ENCODE peak calls at places on chromosomes 1 and 21, in seven cellular contexts. B is body of pancreas, J is mesothelial cell of epicardium, C is AG10803, E is neural crest cell, Z is cardiac muscle cell, Q is GM13977. U is an unnamed sample.
A peak's percentile ranks its signal among the peaks of the same experiment; 100 is the strongest.

GRCh38 chr1:13543927-13544556 is 30.2 kb upstream of the LRRC38 start:
- DNase-seq in B (peak; percentile 34), J (no peak), C (peak; percentile 43), E (peak; percentile 47), Z (peak; percentile 14), Q (no peak), U (no peak)

GRCh38 chr1:6425671-6426070 is 1.1 kb downstream of the ESPN start:
- DNase-seq in B (no peak), J (no peak), C (no peak), E (no peak), Z (no peak), Q (no peak), U (no peak)

GRCh38 chr1:229334716-229335115 is 8.1 kb downstream of the CCSAP start:
- DNase-seq in B (no peak), J (no peak), C (no peak), E (no peak), Z (no peak), Q (no peak), U (no peak)

GRCh38 chr1:116943438-116943837 is 33.7 kb downstream of the PTGFRN start:
- DNase-seq in B (no peak), J (no peak), C (no peak), E (no peak), Z (no peak), Q (peak; percentile 48), U (peak; percentile 9)

GRCh38 chr1:12143631-12144155 is 23.1 kb upstream of the TNFRSF1B start:
- DNase-seq in B (peak; percentile 82), J (no peak), C (peak; percentile 99), E (no peak), Z (no peak), Q (no peak), U (peak; percentile 94)

GRCh38 chr1:57262472-57262871 is 161.4 kb downstream of the DAB1 start:
- DNase-seq in B (no peak), J (no peak), C (no peak), E (no peak), Z (no peak), Q (no peak), U (no peak)

GRCh38 chr1:227791425-227792090 is 23.9 kb upstream of the PRSS38 start:
- DNase-seq in B (no peak), J (no peak), C (no peak), E (no peak), Z (no peak), Q (no peak), U (no peak)

GRCh38 chr1:40303051-40303771 is 13.9 kb downstream of the COL9A2 start:
- DNase-seq in B (no peak), J (no peak), C (no peak), E (no peak), Z (no peak), Q (no peak), U (no peak)

GRCh38 chr1:6180215-6180577 is at the start of gene CHD5:
- DNase-seq in B (no peak), J (no peak), C (no peak), E (no peak), Z (no peak), Q (no peak), U (no peak)

GRCh38 chr1:44407430-44408180 is 2.5 kb downstream of the RNF220 start:
- DNase-seq in B (no peak), J (no peak), C (no peak), E (peak; percentile 31), Z (peak; percentile 34), Q (no peak), U (no peak)

GRCh38 chr1:90820727-90821126 is 103.6 kb upstream of the BARHL2 start:
- DNase-seq in B (no peak), J (no peak), C (no peak), E (no peak), Z (no peak), Q (no peak), U (no peak)

GRCh38 chr1:192573499-192573898 is 2.1 kb upstream of the RGS1 start:
- DNase-seq in B (no peak), J (no peak), C (peak; percentile 46), E (no peak), Z (no peak), Q (no peak), U (no peak)

GRCh38 chr1:30087465-30087864 is 635.9 kb downstream of the MATN1 start:
- DNase-seq in B (no peak), J (no peak), C (no peak), E (no peak), Z (peak; percentile 34), Q (no peak), U (no peak)

GRCh38 chr1:225651872-225652725 is 824 bp downstream of the ENAH start:
- DNase-seq in B (peak; percentile 62), J (no peak), C (no peak), E (no peak), Z (peak; percentile 66), Q (no peak), U (no peak)

GRCh38 chr1:78490861-78491310 is at the start of gene PTGFR:
- DNase-seq in B (peak; percentile 25), J (no peak), C (peak; percentile 52), E (peak; percentile 14), Z (peak; percentile 55), Q (no peak), U (peak; percentile 5)

GRCh38 chr21:33383056-33383888 is 19.9 kb upstream of the IFNGR2 start:
- DNase-seq in B (peak; percentile 78), J (no peak), C (peak; percentile 66), E (no peak), Z (peak; percentile 6), Q (peak; percentile 64), U (peak; percentile 91)

GRCh38 chr1:32205401-32206370 is at the start of gene IQCC:
- DNase-seq in B (peak; percentile 91), J (peak; percentile 84), C (peak; percentile 72), E (peak; percentile 73), Z (peak; percentile 94), Q (peak; percentile 91), U (peak; percentile 60)

GRCh38 chr1:160806784-160807183 is 10.8 kb downstream of the LY9 start:
- DNase-seq in B (no peak), J (no peak), C (no peak), E (no peak), Z (no peak), Q (no peak), U (no peak)

GRCh38 chr1:35886606-35887431 is 3.8 kb downstream of the AGO1 start:
- DNase-seq in B (no peak), J (no peak), C (no peak), E (no peak), Z (peak; percentile 38), Q (peak; percentile 41), U (no peak)

GRCh38 chr1:27403065-27403726 is 10.8 kb downstream of the GPR3 start:
- DNase-seq in B (peak; percentile 46), J (no peak), C (peak; percentile 72), E (no peak), Z (peak; percentile 30), Q (peak; percentile 74), U (no peak)

GRCh38 chr1:27400035-27400962 is 7.9 kb downstream of the GPR3 start:
- DNase-seq in B (no peak), J (no peak), C (no peak), E (no peak), Z (no peak), Q (no peak), U (no peak)

GRCh38 chr1:27403931-27404330 is 11.5 kb downstream of the GPR3 start:
- DNase-seq in B (no peak), J (no peak), C (no peak), E (no peak), Z (no peak), Q (no peak), U (no peak)

GRCh38 chr1:27400963-27401341 is 8.5 kb downstream of the GPR3 start:
- DNase-seq in B (no peak), J (no peak), C (no peak), E (no peak), Z (no peak), Q (no peak), U (no peak)

GRCh38 chr1:27402349-27402754 is 9.9 kb downstream of the GPR3 start:
- DNase-seq in B (peak; percentile 81), J (no peak), C (peak; percentile 82), E (no peak), Z (peak; percentile 62), Q (no peak), U (no peak)
- TF ChIP-seq CTCF in B (peak; percentile 53), J (no peak), C (peak; percentile 73), E (peak; percentile 46), Z (peak; percentile 63), Q (peak; percentile 47), U (peak; percentile 75)

GRCh38 chr1:153628638-153629342 is 556 bp downstream of the S100A1 start:
- DNase-seq in B (no peak), J (no peak), C (no peak), E (no peak), Z (no peak), Q (no peak), U (no peak)

GRCh38 chr1:153629343-153629665 is 1.1 kb downstream of the S100A1 start:
- DNase-seq in B (no peak), J (no peak), C (no peak), E (no peak), Z (no peak), Q (no peak), U (no peak)

GRCh38 chr1:153626929-153627796 is at the start of gene S100A13:
- DNase-seq in B (peak; percentile 88), J (peak; percentile 60), C (peak; percentile 93), E (peak; percentile 87), Z (peak; percentile 97), Q (no peak), U (peak; percentile 94)

GRCh38 chr1:153626477-153626928 is 802 bp downstream of the S100A13 start:
- DNase-seq in B (no peak), J (no peak), C (no peak), E (no peak), Z (no peak), Q (no peak), U (no peak)

GRCh38 chr1:153627797-153628626 is at the start of gene S100A1:
- DNase-seq in B (no peak), J (no peak), C (no peak), E (no peak), Z (no peak), Q (no peak), U (no peak)
- TF ChIP-seq CTCF in B (no peak), J (peak; percentile 18), C (no peak), E (no peak), Z (no peak), Q (no peak), U (no peak)

GRCh38 chr1:146032613-146033219 is 11.2 kb upstream of the HJV start:
- DNase-seq in B (peak; percentile 37), J (no peak), C (peak; percentile 61), E (no peak), Z (peak; percentile 47), Q (peak; percentile 46), U (peak; percentile 43)
- TF ChIP-seq CTCF in B (peak; percentile 47), J (peak; percentile 27), C (peak; percentile 61), E (peak; percentile 61), Z (peak; percentile 57), Q (peak; percentile 49), U (peak; percentile 61)

DNA sequence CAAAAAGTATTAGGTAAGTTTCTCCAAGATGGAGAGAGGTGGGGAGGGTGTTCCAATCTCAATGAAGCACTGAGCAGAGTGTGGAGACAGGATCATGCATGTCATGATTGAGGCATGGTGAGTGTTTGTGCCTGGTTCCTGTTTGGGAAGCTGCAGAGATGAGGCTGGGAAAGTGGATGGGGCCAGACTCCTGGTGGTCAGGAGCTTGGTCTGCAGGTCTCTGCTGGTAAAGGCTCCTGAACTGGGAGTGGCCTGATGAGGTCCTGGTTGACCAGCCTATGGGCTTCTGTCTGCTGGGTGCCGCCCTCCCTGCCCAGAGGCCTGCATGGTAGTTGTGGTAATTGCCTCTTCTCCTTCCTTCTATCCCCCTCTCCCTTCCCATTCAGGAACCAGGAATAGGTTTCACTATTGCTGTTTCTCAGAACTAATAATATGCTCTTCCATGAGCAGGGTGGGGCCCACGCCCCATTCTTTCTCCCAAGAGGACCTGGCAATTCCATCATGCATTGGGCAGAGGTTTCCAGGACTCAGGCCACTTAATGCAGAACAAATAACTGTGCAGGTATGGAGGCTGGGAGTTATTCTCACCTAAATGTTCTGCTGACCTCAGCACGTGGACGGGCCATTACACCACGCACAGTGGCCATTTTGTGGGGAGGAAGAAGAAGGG is 24.5 kb downstream of the PROK1 start:
- DNase-seq in B (no peak), J (no peak), C (no peak), E (no peak), Z (no peak), Q (no peak), U (no peak)
- TF ChIP-seq CTCF in B (no peak), J (no peak), C (no peak), E (peak; percentile 16), Z (no peak), Q (no peak), U (no peak)